ENCODE peak calls at places on chromosomes 13 and 19, in six cellular contexts. One of them, this sample, is unnamed.

GRCh38 chr13:95122063-95122462 is 179.2 kb downstream of the ABCC4 start:
- DNase-seq in HCT116: no peak
- DNase-seq in ovary: no peak
- DNase-seq in AG04450: no peak
- DNase-seq in dorsolateral prefrontal cortex: no peak
- DNase-seq in tibial nerve: no peak
- DNase-seq in this sample: no peak

GRCh38 chr13:107835339-107836018 is 379.9 kb downstream of the LIG4 start:
- DNase-seq in HCT116: no peak
- DNase-seq in ovary: no peak
- DNase-seq in AG04450: peak; percentile 63
- DNase-seq in dorsolateral prefrontal cortex: no peak
- DNase-seq in tibial nerve: no peak
- DNase-seq in this sample: no peak

GRCh38 chr19:29581398-29581797 is 24.7 kb upstream of the POP4 start:
- DNase-seq in HCT116: no peak
- DNase-seq in ovary: no peak
- DNase-seq in AG04450: no peak
- DNase-seq in dorsolateral prefrontal cortex: no peak
- DNase-seq in tibial nerve: no peak
- DNase-seq in this sample: no peak

GRCh38 chr19:27694361-27695055 is 1518.4 kb downstream of the UQCRFS1 start:
- DNase-seq in HCT116: no peak
- DNase-seq in ovary: no peak
- DNase-seq in AG04450: no peak
- DNase-seq in dorsolateral prefrontal cortex: no peak
- DNase-seq in tibial nerve: no peak
- DNase-seq in this sample: no peak

GRCh38 chr19:50667759-50668231 is 18.6 kb downstream of the C19orf81 start:
- DNase-seq in HCT116: no peak
- DNase-seq in ovary: no peak
- DNase-seq in AG04450: no peak
- DNase-seq in dorsolateral prefrontal cortex: no peak
- DNase-seq in tibial nerve: no peak
- DNase-seq in this sample: no peak

GRCh38 chr19:33409906-33410685 is 36.6 kb downstream of the CEBPG start:
- DNase-seq in HCT116: no peak
- DNase-seq in ovary: no peak
- DNase-seq in AG04450: no peak
- DNase-seq in dorsolateral prefrontal cortex: no peak
- DNase-seq in tibial nerve: no peak
- DNase-seq in this sample: peak; percentile 13

GRCh38 chr13:93496985-93497673 is 270.5 kb downstream of the GPC6 start:
- DNase-seq in HCT116: no peak
- DNase-seq in ovary: no peak
- DNase-seq in AG04450: no peak
- DNase-seq in dorsolateral prefrontal cortex: no peak
- DNase-seq in tibial nerve: no peak
- DNase-seq in this sample: no peak

GRCh38 chr19:41546386-41546789 is 29.6 kb upstream of the CEACAM21 start:
- DNase-seq in HCT116: no peak
- DNase-seq in ovary: no peak
- DNase-seq in AG04450: no peak
- DNase-seq in dorsolateral prefrontal cortex: no peak
- DNase-seq in tibial nerve: no peak
- DNase-seq in this sample: no peak

GRCh38 chr13:32902898-32903297 is 113.3 kb upstream of the KL start:
- DNase-seq in HCT116: no peak
- DNase-seq in ovary: peak; percentile 61
- DNase-seq in AG04450: no peak
- DNase-seq in dorsolateral prefrontal cortex: no peak
- DNase-seq in tibial nerve: peak; percentile 76
- DNase-seq in this sample: peak; percentile 81

GRCh38 chr19:49591731-49592485 is 926 bp downstream of the PRR12 start:
- DNase-seq in HCT116: no peak
- DNase-seq in ovary: peak; percentile 72
- DNase-seq in AG04450: no peak
- DNase-seq in dorsolateral prefrontal cortex: peak; percentile 22
- DNase-seq in tibial nerve: no peak
- DNase-seq in this sample: peak; percentile 40

GRCh38 chr13:44230736-44231135 is 142.9 kb upstream of the SERP2 start:
- DNase-seq in HCT116: no peak
- DNase-seq in ovary: no peak
- DNase-seq in AG04450: no peak
- DNase-seq in dorsolateral prefrontal cortex: no peak
- DNase-seq in tibial nerve: no peak
- DNase-seq in this sample: no peak

GRCh38 chr13:76597868-76598267 is 288.3 kb downstream of the KCTD12 start:
- DNase-seq in HCT116: no peak
- DNase-seq in ovary: no peak
- DNase-seq in AG04450: no peak
- DNase-seq in dorsolateral prefrontal cortex: peak; percentile 11
- DNase-seq in tibial nerve: no peak
- DNase-seq in this sample: no peak

GRCh38 chr19:16326401-16327130 is 1.9 kb downstream of the KLF2 start:
- DNase-seq in HCT116: no peak
- DNase-seq in ovary: peak; percentile 66
- DNase-seq in AG04450: no peak
- DNase-seq in dorsolateral prefrontal cortex: no peak
- DNase-seq in tibial nerve: no peak
- DNase-seq in this sample: peak; percentile 40

GRCh38 chr19:29873024-29873800 is 61.4 kb downstream of the CCNE1 start:
- DNase-seq in HCT116: no peak
- DNase-seq in ovary: peak; percentile 66
- DNase-seq in AG04450: no peak
- DNase-seq in dorsolateral prefrontal cortex: peak; percentile 74
- DNase-seq in tibial nerve: peak; percentile 9
- DNase-seq in this sample: peak; percentile 83

GRCh38 chr19:41265376-41266153 is 1.4 kb downstream of the HNRNPUL1 start:
- DNase-seq in HCT116: no peak
- DNase-seq in ovary: no peak
- DNase-seq in AG04450: no peak
- DNase-seq in dorsolateral prefrontal cortex: no peak
- DNase-seq in tibial nerve: no peak
- DNase-seq in this sample: no peak

GRCh38 chr13:107421951-107422350 is 793.4 kb downstream of the LIG4 start:
- DNase-seq in HCT116: no peak
- DNase-seq in ovary: no peak
- DNase-seq in AG04450: no peak
- DNase-seq in dorsolateral prefrontal cortex: no peak
- DNase-seq in tibial nerve: no peak
- DNase-seq in this sample: no peak

GRCh38 chr13:71644579-71644978 is 222.4 kb downstream of the DACH1 start:
- DNase-seq in HCT116: no peak
- DNase-seq in ovary: no peak
- DNase-seq in AG04450: no peak
- DNase-seq in dorsolateral prefrontal cortex: no peak
- DNase-seq in tibial nerve: no peak
- DNase-seq in this sample: no peak

GRCh38 chr13:71643466-71643865 is 223.5 kb downstream of the DACH1 start:
- DNase-seq in HCT116: no peak
- DNase-seq in ovary: no peak
- DNase-seq in AG04450: no peak
- DNase-seq in dorsolateral prefrontal cortex: no peak
- DNase-seq in tibial nerve: no peak
- DNase-seq in this sample: no peak

GRCh38 chr13:71634605-71635443 is 232.2 kb downstream of the DACH1 start:
- DNase-seq in HCT116: no peak
- DNase-seq in ovary: no peak
- DNase-seq in AG04450: peak; percentile 24
- DNase-seq in dorsolateral prefrontal cortex: no peak
- DNase-seq in tibial nerve: no peak
- DNase-seq in this sample: no peak

GRCh38 chr13:71638728-71639127 is 228.3 kb downstream of the DACH1 start:
- DNase-seq in HCT116: no peak
- DNase-seq in ovary: no peak
- DNase-seq in AG04450: no peak
- DNase-seq in dorsolateral prefrontal cortex: no peak
- DNase-seq in tibial nerve: no peak
- DNase-seq in this sample: no peak
- H3K27ac ChIP-seq in HCT116: no peak overlapping the region
- H3K27ac ChIP-seq in ovary: no peak overlapping the region
- H3K27ac ChIP-seq in AG04450: no peak overlapping the region
- H3K27ac ChIP-seq in dorsolateral prefrontal cortex: no peak overlapping the region
- H3K27ac ChIP-seq in tibial nerve: no peak overlapping the region
- H3K27ac ChIP-seq in this sample: no peak overlapping the region

GRCh38 chr13:78608705-78609463 is 5.5 kb upstream of the POU4F1 start:
- DNase-seq in HCT116: no peak
- DNase-seq in ovary: no peak
- DNase-seq in AG04450: no peak
- DNase-seq in dorsolateral prefrontal cortex: no peak
- DNase-seq in tibial nerve: no peak
- DNase-seq in this sample: no peak

GRCh38 chr13:78607409-78608253 is 4.3 kb upstream of the POU4F1 start:
- DNase-seq in HCT116: no peak
- DNase-seq in ovary: no peak
- DNase-seq in AG04450: no peak
- DNase-seq in dorsolateral prefrontal cortex: no peak
- DNase-seq in tibial nerve: no peak
- DNase-seq in this sample: no peak

GRCh38 chr13:78606471-78607408 is 3.4 kb upstream of the POU4F1 start:
- DNase-seq in HCT116: no peak
- DNase-seq in ovary: no peak
- DNase-seq in AG04450: no peak
- DNase-seq in dorsolateral prefrontal cortex: no peak
- DNase-seq in tibial nerve: no peak
- DNase-seq in this sample: no peak

GRCh38 chr13:78609464-78610205 is 6.3 kb upstream of the POU4F1 start:
- DNase-seq in HCT116: no peak
- DNase-seq in ovary: no peak
- DNase-seq in AG04450: no peak
- DNase-seq in dorsolateral prefrontal cortex: no peak
- DNase-seq in tibial nerve: no peak
- DNase-seq in this sample: peak; percentile 57

DNA sequence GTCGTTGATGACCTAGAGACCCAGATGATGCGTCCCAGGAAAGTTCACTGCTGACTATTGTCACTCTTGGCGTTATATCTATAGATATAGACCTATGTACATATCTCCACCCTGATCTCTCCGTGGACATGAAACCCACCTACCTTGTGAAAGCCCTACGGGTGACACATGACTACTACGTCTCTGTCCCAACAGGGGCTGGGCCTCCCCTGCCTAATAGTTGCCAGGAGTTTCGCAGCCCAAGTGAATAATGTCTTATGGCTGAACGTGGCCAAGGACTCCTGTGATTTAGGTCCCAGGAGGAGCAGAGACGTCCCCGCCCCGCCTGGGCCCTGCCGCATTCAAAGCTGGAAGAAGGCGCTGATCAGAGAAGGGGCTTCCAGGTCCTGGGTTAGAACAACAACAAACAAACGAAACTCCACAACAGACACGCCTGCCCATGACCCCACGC is 4.9 kb upstream of the POU4F1 start:
- DNase-seq in HCT116: no peak
- DNase-seq in ovary: no peak
- DNase-seq in AG04450: no peak
- DNase-seq in dorsolateral prefrontal cortex: no peak
- DNase-seq in tibial nerve: no peak
- DNase-seq in this sample: no peak
- H3K4me3 ChIP-seq in HCT116: no peak overlapping the region
- H3K4me3 ChIP-seq in ovary: no peak overlapping the region
- H3K4me3 ChIP-seq in AG04450: no peak overlapping the region
- H3K4me3 ChIP-seq in dorsolateral prefrontal cortex: peak overlapping the region; percentile 20
- H3K4me3 ChIP-seq in tibial nerve: peak overlapping the region; percentile 45
- H3K4me3 ChIP-seq in this sample: peak overlapping the region; percentile 61

GRCh38 chr13:109567315-109567714 is 219.1 kb downstream of the IRS2 start:
- DNase-seq in HCT116: no peak
- DNase-seq in ovary: no peak
- DNase-seq in AG04450: no peak
- DNase-seq in dorsolateral prefrontal cortex: no peak
- DNase-seq in tibial nerve: no peak
- DNase-seq in this sample: no peak
- H3K27ac ChIP-seq in HCT116: no peak overlapping the region
- H3K27ac ChIP-seq in ovary: no peak overlapping the region
- H3K27ac ChIP-seq in AG04450: no peak overlapping the region
- H3K27ac ChIP-seq in dorsolateral prefrontal cortex: no peak overlapping the region
- H3K27ac ChIP-seq in tibial nerve: no peak overlapping the region
- H3K27ac ChIP-seq in this sample: no peak overlapping the region

GRCh38 chr13:74485757-74486156 is 351.6 kb upstream of the KLF12 start:
- DNase-seq in HCT116: no peak
- DNase-seq in ovary: no peak
- DNase-seq in AG04450: no peak
- DNase-seq in dorsolateral prefrontal cortex: no peak
- DNase-seq in tibial nerve: no peak
- DNase-seq in this sample: no peak
- H3K4me3 ChIP-seq in HCT116: no peak overlapping the region
- H3K4me3 ChIP-seq in ovary: no peak overlapping the region
- H3K4me3 ChIP-seq in AG04450: no peak overlapping the region
- H3K4me3 ChIP-seq in dorsolateral prefrontal cortex: no peak overlapping the region
- H3K4me3 ChIP-seq in tibial nerve: no peak overlapping the region
- H3K4me3 ChIP-seq in this sample: no peak overlapping the region

DNA sequence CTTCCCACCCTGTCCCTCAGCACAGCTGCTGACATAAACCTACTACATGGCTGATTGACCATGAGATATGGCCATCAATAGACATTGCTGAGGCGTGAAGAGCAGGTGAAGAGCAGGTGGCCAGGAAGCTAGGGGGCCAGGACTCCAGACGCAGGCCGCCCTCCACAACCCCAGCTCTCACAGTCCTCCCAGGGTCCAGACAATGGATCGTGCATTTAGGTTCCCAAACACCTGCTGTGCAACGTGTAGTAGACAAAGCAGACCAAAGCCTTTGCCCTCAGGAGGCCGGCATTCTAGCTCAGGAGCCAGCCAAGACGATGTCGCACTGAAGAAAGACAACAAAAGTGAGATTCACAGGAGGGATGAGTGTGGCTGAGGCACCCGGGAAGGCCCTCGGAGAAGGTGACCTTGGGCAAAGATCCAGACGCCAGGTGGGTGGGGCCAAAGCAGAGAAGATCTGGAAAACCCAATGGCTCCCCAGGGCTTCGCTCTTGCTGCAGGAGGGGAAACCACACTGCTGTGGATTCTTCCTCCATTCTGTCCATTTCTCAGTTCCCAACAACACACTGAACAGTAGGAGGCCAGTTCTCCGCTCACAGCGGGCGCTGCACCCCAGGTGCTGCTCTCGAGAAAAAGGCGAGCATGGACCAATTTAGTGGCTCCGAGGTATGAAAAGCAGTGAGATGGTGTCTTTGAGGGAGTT is 1.4 kb downstream of the FFAR1 start:
- DNase-seq in HCT116: no peak
- DNase-seq in ovary: peak; percentile 88
- DNase-seq in AG04450: no peak
- DNase-seq in dorsolateral prefrontal cortex: no peak
- DNase-seq in tibial nerve: no peak
- DNase-seq in this sample: no peak
- H3K27ac ChIP-seq in HCT116: no peak overlapping the region
- H3K27ac ChIP-seq in ovary: peak overlapping the region; percentile 72
- H3K27ac ChIP-seq in AG04450: no peak overlapping the region
- H3K27ac ChIP-seq in dorsolateral prefrontal cortex: no peak overlapping the region
- H3K27ac ChIP-seq in tibial nerve: no peak overlapping the region
- H3K27ac ChIP-seq in this sample: no peak overlapping the region